ENCODE peak calls at places on chromosomes 16 and 17, in ten cellular contexts. One of them, this sample, is unnamed.

GRCh38 chr16:4025428-4025827 is 90.8 kb downstream of the ADCY9 start:
- DNase-seq in neural progenitor cell: no peak
- DNase-seq in fibroblast of pulmonary artery: no peak
- DNase-seq in germinal center: no peak
- DNase-seq in adipocyte: no peak
- DNase-seq in AG08395: no peak
- DNase-seq in activated naive CD8-positive, alpha-beta T cell treated with anti-CD3 and anti-CD28 coated beads, Interleukin-2, amount 50 U/mL, for 24 hours: no peak
- DNase-seq in frontal cortex: no peak
- DNase-seq in dorsolateral prefrontal cortex: no peak
- DNase-seq in KBM-7: no peak
- DNase-seq in this sample: no peak

GRCh38 chr16:74874912-74875311 is 100.3 kb upstream of the FA2H start:
- DNase-seq in neural progenitor cell: no peak
- DNase-seq in fibroblast of pulmonary artery: no peak
- DNase-seq in germinal center: no peak
- DNase-seq in adipocyte: no peak
- DNase-seq in AG08395: no peak
- DNase-seq in activated naive CD8-positive, alpha-beta T cell treated with anti-CD3 and anti-CD28 coated beads, Interleukin-2, amount 50 U/mL, for 24 hours: no peak
- DNase-seq in frontal cortex: no peak
- DNase-seq in dorsolateral prefrontal cortex: no peak
- DNase-seq in KBM-7: no peak
- DNase-seq in this sample: no peak

GRCh38 chr16:24053325-24053946 is 202.7 kb upstream of the CACNG3 start:
- DNase-seq in neural progenitor cell: no peak
- DNase-seq in fibroblast of pulmonary artery: no peak
- DNase-seq in germinal center: no peak
- DNase-seq in adipocyte: no peak
- DNase-seq in AG08395: no peak
- DNase-seq in activated naive CD8-positive, alpha-beta T cell treated with anti-CD3 and anti-CD28 coated beads, Interleukin-2, amount 50 U/mL, for 24 hours: no peak
- DNase-seq in frontal cortex: no peak
- DNase-seq in dorsolateral prefrontal cortex: no peak
- DNase-seq in KBM-7: no peak
- DNase-seq in this sample: no peak

GRCh38 chr16:28910046-28911031 is 14.7 kb downstream of the RABEP2 start:
- DNase-seq in neural progenitor cell: no peak
- DNase-seq in fibroblast of pulmonary artery: no peak
- DNase-seq in germinal center: no peak
- DNase-seq in adipocyte: no peak
- DNase-seq in AG08395: no peak
- DNase-seq in activated naive CD8-positive, alpha-beta T cell treated with anti-CD3 and anti-CD28 coated beads, Interleukin-2, amount 50 U/mL, for 24 hours: no peak
- DNase-seq in frontal cortex: no peak
- DNase-seq in dorsolateral prefrontal cortex: no peak
- DNase-seq in KBM-7: no peak
- DNase-seq in this sample: no peak

GRCh38 chr16:69482410-69482951 is 58.1 kb downstream of the CYB5B start:
- DNase-seq in neural progenitor cell: peak
- DNase-seq in fibroblast of pulmonary artery: peak
- DNase-seq in germinal center: no peak
- DNase-seq in adipocyte: peak
- DNase-seq in AG08395: peak
- DNase-seq in activated naive CD8-positive, alpha-beta T cell treated with anti-CD3 and anti-CD28 coated beads, Interleukin-2, amount 50 U/mL, for 24 hours: no peak
- DNase-seq in frontal cortex: no peak
- DNase-seq in dorsolateral prefrontal cortex: peak
- DNase-seq in KBM-7: no peak
- DNase-seq in this sample: peak

GRCh38 chr16:29837833-29838232 is 17.6 kb downstream of the MVP start:
- DNase-seq in neural progenitor cell: no peak
- DNase-seq in fibroblast of pulmonary artery: no peak
- DNase-seq in germinal center: no peak
- DNase-seq in adipocyte: no peak
- DNase-seq in AG08395: no peak
- DNase-seq in activated naive CD8-positive, alpha-beta T cell treated with anti-CD3 and anti-CD28 coated beads, Interleukin-2, amount 50 U/mL, for 24 hours: no peak
- DNase-seq in frontal cortex: no peak
- DNase-seq in dorsolateral prefrontal cortex: no peak
- DNase-seq in KBM-7: no peak
- DNase-seq in this sample: no peak

GRCh38 chr17:19905514-19905913 is 37.8 kb upstream of the ULK2 start:
- DNase-seq in neural progenitor cell: no peak
- DNase-seq in fibroblast of pulmonary artery: no peak
- DNase-seq in germinal center: no peak
- DNase-seq in adipocyte: no peak
- DNase-seq in AG08395: no peak
- DNase-seq in activated naive CD8-positive, alpha-beta T cell treated with anti-CD3 and anti-CD28 coated beads, Interleukin-2, amount 50 U/mL, for 24 hours: no peak
- DNase-seq in frontal cortex: no peak
- DNase-seq in dorsolateral prefrontal cortex: no peak
- DNase-seq in KBM-7: peak
- DNase-seq in this sample: no peak

GRCh38 chr17:44848257-44848795 is 643 bp downstream of the HIGD1B start:
- DNase-seq in neural progenitor cell: no peak
- DNase-seq in fibroblast of pulmonary artery: no peak
- DNase-seq in germinal center: no peak
- DNase-seq in adipocyte: no peak
- DNase-seq in AG08395: no peak
- DNase-seq in activated naive CD8-positive, alpha-beta T cell treated with anti-CD3 and anti-CD28 coated beads, Interleukin-2, amount 50 U/mL, for 24 hours: no peak
- DNase-seq in frontal cortex: no peak
- DNase-seq in dorsolateral prefrontal cortex: no peak
- DNase-seq in KBM-7: no peak
- DNase-seq in this sample: no peak

GRCh38 chr16:19851476-19851875 is 33.2 kb downstream of the GPRC5B start:
- DNase-seq in neural progenitor cell: no peak
- DNase-seq in fibroblast of pulmonary artery: no peak
- DNase-seq in germinal center: no peak
- DNase-seq in adipocyte: no peak
- DNase-seq in AG08395: no peak
- DNase-seq in activated naive CD8-positive, alpha-beta T cell treated with anti-CD3 and anti-CD28 coated beads, Interleukin-2, amount 50 U/mL, for 24 hours: no peak
- DNase-seq in frontal cortex: no peak
- DNase-seq in dorsolateral prefrontal cortex: peak
- DNase-seq in KBM-7: no peak
- DNase-seq in this sample: no peak

GRCh38 chr16:82755570-82756282 is 129.0 kb downstream of the CDH13 start:
- DNase-seq in neural progenitor cell: peak
- DNase-seq in fibroblast of pulmonary artery: peak
- DNase-seq in germinal center: no peak
- DNase-seq in adipocyte: no peak
- DNase-seq in AG08395: no peak
- DNase-seq in activated naive CD8-positive, alpha-beta T cell treated with anti-CD3 and anti-CD28 coated beads, Interleukin-2, amount 50 U/mL, for 24 hours: no peak
- DNase-seq in frontal cortex: no peak
- DNase-seq in dorsolateral prefrontal cortex: no peak
- DNase-seq in KBM-7: no peak
- DNase-seq in this sample: peak

GRCh38 chr16:82585675-82586074 is 41.1 kb upstream of the CDH13 start:
- DNase-seq in neural progenitor cell: no peak
- DNase-seq in fibroblast of pulmonary artery: peak
- DNase-seq in germinal center: no peak
- DNase-seq in adipocyte: peak
- DNase-seq in AG08395: peak
- DNase-seq in activated naive CD8-positive, alpha-beta T cell treated with anti-CD3 and anti-CD28 coated beads, Interleukin-2, amount 50 U/mL, for 24 hours: no peak
- DNase-seq in frontal cortex: no peak
- DNase-seq in dorsolateral prefrontal cortex: no peak
- DNase-seq in KBM-7: no peak
- DNase-seq in this sample: peak

GRCh38 chr17:43363181-43363925 is 35.4 kb upstream of the ARL4D start:
- DNase-seq in neural progenitor cell: no peak
- DNase-seq in fibroblast of pulmonary artery: no peak
- DNase-seq in germinal center: no peak
- DNase-seq in adipocyte: no peak
- DNase-seq in AG08395: no peak
- DNase-seq in activated naive CD8-positive, alpha-beta T cell treated with anti-CD3 and anti-CD28 coated beads, Interleukin-2, amount 50 U/mL, for 24 hours: no peak
- DNase-seq in frontal cortex: no peak
- DNase-seq in dorsolateral prefrontal cortex: no peak
- DNase-seq in KBM-7: no peak
- DNase-seq in this sample: no peak

GRCh38 chr17:78142113-78142861 is 3.9 kb upstream of the C17orf99 start:
- DNase-seq in neural progenitor cell: no peak
- DNase-seq in fibroblast of pulmonary artery: peak
- DNase-seq in germinal center: no peak
- DNase-seq in adipocyte: no peak
- DNase-seq in AG08395: no peak
- DNase-seq in activated naive CD8-positive, alpha-beta T cell treated with anti-CD3 and anti-CD28 coated beads, Interleukin-2, amount 50 U/mL, for 24 hours: peak
- DNase-seq in frontal cortex: no peak
- DNase-seq in dorsolateral prefrontal cortex: no peak
- DNase-seq in KBM-7: no peak
- DNase-seq in this sample: peak

GRCh38 chr17:385195-385835 is 32.7 kb upstream of the RPH3AL start:
- DNase-seq in neural progenitor cell: peak
- DNase-seq in fibroblast of pulmonary artery: no peak
- DNase-seq in germinal center: peak
- DNase-seq in adipocyte: peak
- DNase-seq in AG08395: peak
- DNase-seq in activated naive CD8-positive, alpha-beta T cell treated with anti-CD3 and anti-CD28 coated beads, Interleukin-2, amount 50 U/mL, for 24 hours: peak
- DNase-seq in frontal cortex: no peak
- DNase-seq in dorsolateral prefrontal cortex: no peak
- DNase-seq in KBM-7: no peak
- DNase-seq in this sample: no peak

GRCh38 chr17:42623732-42624596 is 14.5 kb downstream of the TUBG1 start:
- DNase-seq in neural progenitor cell: no peak
- DNase-seq in fibroblast of pulmonary artery: peak
- DNase-seq in germinal center: no peak
- DNase-seq in adipocyte: no peak
- DNase-seq in AG08395: no peak
- DNase-seq in activated naive CD8-positive, alpha-beta T cell treated with anti-CD3 and anti-CD28 coated beads, Interleukin-2, amount 50 U/mL, for 24 hours: no peak
- DNase-seq in frontal cortex: no peak
- DNase-seq in dorsolateral prefrontal cortex: no peak
- DNase-seq in KBM-7: no peak
- DNase-seq in this sample: peak

GRCh38 chr16:19700319-19700781 is 17.7 kb downstream of the KNOP1 start:
- DNase-seq in neural progenitor cell: no peak
- DNase-seq in fibroblast of pulmonary artery: peak
- DNase-seq in germinal center: no peak
- DNase-seq in adipocyte: peak
- DNase-seq in AG08395: no peak
- DNase-seq in activated naive CD8-positive, alpha-beta T cell treated with anti-CD3 and anti-CD28 coated beads, Interleukin-2, amount 50 U/mL, for 24 hours: no peak
- DNase-seq in frontal cortex: no peak
- DNase-seq in dorsolateral prefrontal cortex: no peak
- DNase-seq in KBM-7: no peak
- DNase-seq in this sample: peak

GRCh38 chr16:24253192-24253591 is 2.9 kb upstream of the CACNG3 start:
- DNase-seq in neural progenitor cell: peak
- DNase-seq in fibroblast of pulmonary artery: peak
- DNase-seq in germinal center: peak
- DNase-seq in adipocyte: peak
- DNase-seq in AG08395: peak
- DNase-seq in activated naive CD8-positive, alpha-beta T cell treated with anti-CD3 and anti-CD28 coated beads, Interleukin-2, amount 50 U/mL, for 24 hours: peak
- DNase-seq in frontal cortex: peak
- DNase-seq in dorsolateral prefrontal cortex: peak
- DNase-seq in KBM-7: peak
- DNase-seq in this sample: no peak

GRCh38 chr17:79085154-79085920 is 10.7 kb downstream of the ENGASE start:
- DNase-seq in neural progenitor cell: no peak
- DNase-seq in fibroblast of pulmonary artery: no peak
- DNase-seq in germinal center: no peak
- DNase-seq in adipocyte: no peak
- DNase-seq in AG08395: no peak
- DNase-seq in activated naive CD8-positive, alpha-beta T cell treated with anti-CD3 and anti-CD28 coated beads, Interleukin-2, amount 50 U/mL, for 24 hours: no peak
- DNase-seq in frontal cortex: no peak
- DNase-seq in dorsolateral prefrontal cortex: no peak
- DNase-seq in KBM-7: no peak
- DNase-seq in this sample: no peak

GRCh38 chr17:29245401-29245800 is 1.3 kb upstream of the CRYBA1 start:
- DNase-seq in neural progenitor cell: no peak
- DNase-seq in fibroblast of pulmonary artery: no peak
- DNase-seq in germinal center: no peak
- DNase-seq in adipocyte: no peak
- DNase-seq in AG08395: no peak
- DNase-seq in activated naive CD8-positive, alpha-beta T cell treated with anti-CD3 and anti-CD28 coated beads, Interleukin-2, amount 50 U/mL, for 24 hours: no peak
- DNase-seq in frontal cortex: no peak
- DNase-seq in dorsolateral prefrontal cortex: no peak
- DNase-seq in KBM-7: no peak
- DNase-seq in this sample: no peak

GRCh38 chr17:83103200-83103937 is 24.0 kb downstream of the METRNL start:
- DNase-seq in neural progenitor cell: peak
- DNase-seq in fibroblast of pulmonary artery: peak
- DNase-seq in germinal center: no peak
- DNase-seq in adipocyte: peak
- DNase-seq in AG08395: no peak
- DNase-seq in activated naive CD8-positive, alpha-beta T cell treated with anti-CD3 and anti-CD28 coated beads, Interleukin-2, amount 50 U/mL, for 24 hours: peak
- DNase-seq in frontal cortex: no peak
- DNase-seq in dorsolateral prefrontal cortex: no peak
- DNase-seq in KBM-7: no peak
- DNase-seq in this sample: no peak

GRCh38 chr17:81383504-81384421 is 11.5 kb upstream of the BAHCC1 start:
- DNase-seq in neural progenitor cell: no peak
- DNase-seq in fibroblast of pulmonary artery: no peak
- DNase-seq in germinal center: no peak
- DNase-seq in adipocyte: no peak
- DNase-seq in AG08395: no peak
- DNase-seq in activated naive CD8-positive, alpha-beta T cell treated with anti-CD3 and anti-CD28 coated beads, Interleukin-2, amount 50 U/mL, for 24 hours: no peak
- DNase-seq in frontal cortex: no peak
- DNase-seq in dorsolateral prefrontal cortex: no peak
- DNase-seq in KBM-7: no peak
- DNase-seq in this sample: no peak

GRCh38 chr16:66397736-66398433 is 29.2 kb upstream of the BEAN1 start:
- DNase-seq in neural progenitor cell: no peak
- DNase-seq in fibroblast of pulmonary artery: no peak
- DNase-seq in germinal center: no peak
- DNase-seq in adipocyte: no peak
- DNase-seq in AG08395: no peak
- DNase-seq in activated naive CD8-positive, alpha-beta T cell treated with anti-CD3 and anti-CD28 coated beads, Interleukin-2, amount 50 U/mL, for 24 hours: no peak
- DNase-seq in frontal cortex: no peak
- DNase-seq in dorsolateral prefrontal cortex: no peak
- DNase-seq in KBM-7: no peak
- DNase-seq in this sample: no peak

GRCh38 chr16:64206877-64207276 is 915.0 kb downstream of the CDH11 start:
- DNase-seq in neural progenitor cell: peak
- DNase-seq in fibroblast of pulmonary artery: peak
- DNase-seq in germinal center: no peak
- DNase-seq in adipocyte: no peak
- DNase-seq in AG08395: no peak
- DNase-seq in activated naive CD8-positive, alpha-beta T cell treated with anti-CD3 and anti-CD28 coated beads, Interleukin-2, amount 50 U/mL, for 24 hours: no peak
- DNase-seq in frontal cortex: no peak
- DNase-seq in dorsolateral prefrontal cortex: no peak
- DNase-seq in KBM-7: no peak
- DNase-seq in this sample: peak

GRCh38 chr16:78092755-78093154 is 6.7 kb upstream of the WWOX start:
- DNase-seq in neural progenitor cell: no peak
- DNase-seq in fibroblast of pulmonary artery: no peak
- DNase-seq in germinal center: no peak
- DNase-seq in adipocyte: no peak
- DNase-seq in AG08395: no peak
- DNase-seq in activated naive CD8-positive, alpha-beta T cell treated with anti-CD3 and anti-CD28 coated beads, Interleukin-2, amount 50 U/mL, for 24 hours: no peak
- DNase-seq in frontal cortex: no peak
- DNase-seq in dorsolateral prefrontal cortex: no peak
- DNase-seq in KBM-7: no peak
- DNase-seq in this sample: no peak

GRCh38 chr17:14301761-14302401 is 1.0 kb downstream of the HS3ST3B1 start:
- DNase-seq in neural progenitor cell: peak
- DNase-seq in fibroblast of pulmonary artery: peak
- DNase-seq in germinal center: peak
- DNase-seq in adipocyte: peak
- DNase-seq in AG08395: no peak
- DNase-seq in activated naive CD8-positive, alpha-beta T cell treated with anti-CD3 and anti-CD28 coated beads, Interleukin-2, amount 50 U/mL, for 24 hours: peak
- DNase-seq in frontal cortex: peak
- DNase-seq in dorsolateral prefrontal cortex: no peak
- DNase-seq in KBM-7: peak
- DNase-seq in this sample: no peak

GRCh38 chr16:81293909-81294802 is 20.6 kb upstream of the GAN start:
- DNase-seq in neural progenitor cell: no peak
- DNase-seq in fibroblast of pulmonary artery: peak
- DNase-seq in germinal center: no peak
- DNase-seq in adipocyte: peak
- DNase-seq in AG08395: no peak
- DNase-seq in activated naive CD8-positive, alpha-beta T cell treated with anti-CD3 and anti-CD28 coated beads, Interleukin-2, amount 50 U/mL, for 24 hours: no peak
- DNase-seq in frontal cortex: no peak
- DNase-seq in dorsolateral prefrontal cortex: no peak
- DNase-seq in KBM-7: no peak
- DNase-seq in this sample: peak

GRCh38 chr16:53926209-53926608 is 222.3 kb downstream of the FTO start:
- DNase-seq in neural progenitor cell: no peak
- DNase-seq in fibroblast of pulmonary artery: no peak
- DNase-seq in germinal center: no peak
- DNase-seq in adipocyte: no peak
- DNase-seq in AG08395: no peak
- DNase-seq in activated naive CD8-positive, alpha-beta T cell treated with anti-CD3 and anti-CD28 coated beads, Interleukin-2, amount 50 U/mL, for 24 hours: no peak
- DNase-seq in frontal cortex: no peak
- DNase-seq in dorsolateral prefrontal cortex: no peak
- DNase-seq in KBM-7: no peak
- DNase-seq in this sample: no peak

GRCh38 chr16:89970011-89970410 is 21.5 kb downstream of the DEF8 start:
- DNase-seq in neural progenitor cell: no peak
- DNase-seq in fibroblast of pulmonary artery: no peak
- DNase-seq in germinal center: no peak
- DNase-seq in adipocyte: no peak
- DNase-seq in AG08395: no peak
- DNase-seq in activated naive CD8-positive, alpha-beta T cell treated with anti-CD3 and anti-CD28 coated beads, Interleukin-2, amount 50 U/mL, for 24 hours: no peak
- DNase-seq in frontal cortex: no peak
- DNase-seq in dorsolateral prefrontal cortex: no peak
- DNase-seq in KBM-7: peak
- DNase-seq in this sample: no peak

This sample was measured in astrocyte.